ENCODE peak calls at places on chromosome 18, in five cellular contexts. J, G, I, M and C are unnamed samples.

GRCh38 chr18:23134780-23135678 is at the start of gene CABLES1:
- DNase-seq in J (peak), G (no peak), I (no peak), M (no peak), C (no peak)

GRCh38 chr18:25805939-25806338 is 284.5 kb downstream of the SS18 start:
- DNase-seq in J (no peak), G (no peak), I (no peak), M (no peak), C (no peak)

GRCh38 chr18:80247403-80247916 is at the start of gene PARD6G:
- DNase-seq in J (peak), G (no peak), I (peak), M (peak), C (no peak)

GRCh38 chr18:76490701-76491171 is 4.3 kb downstream of the ZNF516 start:
- DNase-seq in J (no peak), G (no peak), I (peak), M (no peak), C (no peak)

GRCh38 chr18:47968721-47969120 is 38.3 kb upstream of the SMAD2 start:
- DNase-seq in J (no peak), G (no peak), I (no peak), M (no peak), C (peak)

GRCh38 chr18:75132471-75132870 is 76.5 kb downstream of the PTGR3 start:
- DNase-seq in J (no peak), G (no peak), I (no peak), M (no peak), C (no peak)

GRCh38 chr18:40874233-40874632 is 1080.8 kb upstream of the PIK3C3 start:
- DNase-seq in J (no peak), G (no peak), I (no peak), M (no peak), C (no peak)

GRCh38 chr18:61892683-61893303 is at the start of gene RNF152:
- DNase-seq in J (peak), G (no peak), I (no peak), M (peak), C (no peak)

GRCh38 chr18:50410894-50411293 is 36.0 kb downstream of the SKA1 start:
- DNase-seq in J (no peak), G (peak), I (no peak), M (no peak), C (no peak)

GRCh38 chr18:75407468-75408437 is 19.8 kb downstream of the SMIM21 start:
- DNase-seq in J (peak), G (no peak), I (no peak), M (no peak), C (peak)

GRCh38 chr18:62979172-62979571 is 263.8 kb downstream of the PHLPP1 start:
- DNase-seq in J (no peak), G (no peak), I (no peak), M (no peak), C (no peak)

GRCh38 chr18:13218376-13219011 is at the start of gene LDLRAD4:
- DNase-seq in J (peak), G (no peak), I (peak), M (peak), C (no peak)

GRCh38 chr18:62384068-62384467 is 59.0 kb downstream of the TNFRSF11A start:
- DNase-seq in J (no peak), G (no peak), I (no peak), M (no peak), C (no peak)

GRCh38 chr18:25445430-25445829 is 93.5 kb upstream of the ZNF521 start:
- DNase-seq in J (no peak), G (no peak), I (no peak), M (no peak), C (no peak)

GRCh38 chr18:67515987-67516431 is 511 bp downstream of the DSEL start:
- DNase-seq in J (peak), G (peak), I (peak), M (peak), C (peak)

GRCh38 chr18:26088482-26088881 is 1.9 kb downstream of the SS18 start:
- DNase-seq in J (no peak), G (no peak), I (no peak), M (no peak), C (no peak)

GRCh38 chr18:59663096-59663495 is 34.1 kb downstream of the CCBE1 start:
- DNase-seq in J (no peak), G (no peak), I (no peak), M (no peak), C (no peak)

GRCh38 chr18:13611616-13612110 is 114.7 kb downstream of the FAM210A start:
- DNase-seq in J (peak), G (no peak), I (no peak), M (peak), C (no peak)

GRCh38 chr18:21391074-21391673 is 149.1 kb downstream of the GREB1L start:
- DNase-seq in J (no peak), G (peak), I (no peak), M (no peak), C (peak)

GRCh38 chr18:48300463-48300961 is 108.7 kb downstream of the ZBTB7C start:
- DNase-seq in J (peak), G (no peak), I (no peak), M (no peak), C (no peak)

GRCh38 chr18:58668897-58669296 is 2.4 kb upstream of the MALT1 start:
- DNase-seq in J (no peak), G (peak), I (no peak), M (no peak), C (no peak)

GRCh38 chr18:55477537-55478300 is 110.3 kb downstream of the TCF4 start:
- DNase-seq in J (no peak), G (peak), I (peak), M (no peak), C (no peak)

GRCh38 chr18:46452820-46453219 is 204.2 kb downstream of the LOXHD1 start:
- DNase-seq in J (no peak), G (peak), I (no peak), M (no peak), C (no peak)

GRCh38 chr18:65754121-65754520 is 3.3 kb downstream of the CDH7 start:
- DNase-seq in J (no peak), G (peak), I (no peak), M (no peak), C (no peak)

GRCh38 chr18:7298149-7298548 is 67.3 kb downstream of the LRRC30 start:
- DNase-seq in J (no peak), G (no peak), I (no peak), M (no peak), C (no peak)

GRCh38 chr18:50720281-50720680 is 99.5 kb downstream of the MRO start:
- DNase-seq in J (no peak), G (no peak), I (no peak), M (no peak), C (no peak)

GRCh38 chr18:51151568-51152511 is 45.6 kb downstream of the MEX3C start:
- DNase-seq in J (peak), G (no peak), I (peak), M (peak), C (no peak)

GRCh38 chr18:62610509-62611394 is 87.9 kb downstream of the ZCCHC2 start:
- DNase-seq in J (peak), G (no peak), I (no peak), M (no peak), C (no peak)

GRCh38 chr18:7234061-7234460 is 3.2 kb downstream of the LRRC30 start:
- DNase-seq in J (no peak), G (no peak), I (no peak), M (no peak), C (no peak)

GRCh38 chr18:57771183-57771582 is 31.9 kb downstream of the ATP8B1 start:
- DNase-seq in J (no peak), G (no peak), I (no peak), M (no peak), C (no peak)

GRCh38 chr18:61551586-61551985 is 218.4 kb downstream of the CDH20 start:
- DNase-seq in J (peak), G (peak), I (no peak), M (no peak), C (peak)

GRCh38 chr18:35528749-35529274 is 31.1 kb upstream of the INO80C start:
- DNase-seq in J (no peak), G (no peak), I (no peak), M (no peak), C (no peak)

GRCh38 chr18:35038881-35039491 is 2.2 kb upstream of the MAPRE2 start:
- DNase-seq in J (no peak), G (no peak), I (no peak), M (no peak), C (no peak)

GRCh38 chr18:12376034-12376717 is 851 bp downstream of the AFG3L2 start:
- DNase-seq in J (no peak), G (no peak), I (no peak), M (no peak), C (no peak)

GRCh38 chr18:3411854-3412268 is 38.1 kb upstream of the TGIF1 start:
- DNase-seq in J (peak), G (no peak), I (peak), M (peak), C (no peak)